ENCODE peak calls at places on chromosomes 4 and X, in six cellular contexts. D, T, M, J, V and E are unnamed samples.

GRCh38 chr4:185343726-185344581 is 51.8 kb downstream of the LRP2BP start:
- DNase-seq in D (no peak), T (peak; percentile 62), M (peak; percentile 21), J (no peak), V (peak; percentile 53), E (peak; percentile 58)

GRCh38 chr4:11801466-11802446 is 373.1 kb upstream of the HS3ST1 start:
- DNase-seq in D (no peak), T (no peak), M (no peak), J (no peak), V (no peak), E (no peak)

GRCh38 chr4:76657443-76657842 is 222.4 kb downstream of the SHROOM3 start:
- DNase-seq in D (no peak), T (no peak), M (no peak), J (no peak), V (no peak), E (no peak)

GRCh38 chr4:25160714-25161598 is 707 bp upstream of the SEPSECS start:
- DNase-seq in D (no peak), T (no peak), M (peak; percentile 27), J (peak; percentile 66), V (peak; percentile 22), E (no peak)

GRCh38 chrX:13283968-13284914 is 35.6 kb downstream of the ATXN3L start:
- DNase-seq in D (no peak), T (peak; percentile 48), M (no peak), J (no peak), V (peak; percentile 58), E (no peak)

GRCh38 chr4:1382776-1383727 is 23.2 kb downstream of the NKX1-1 start:
- DNase-seq in D (no peak), T (no peak), M (no peak), J (no peak), V (no peak), E (no peak)

GRCh38 chr4:31325300-31325699 is 605.1 kb downstream of the PCDH7 start:
- DNase-seq in D (no peak), T (no peak), M (no peak), J (no peak), V (no peak), E (no peak)

GRCh38 chrX:153622661-153623309 is 23.8 kb upstream of the CCNQ start:
- DNase-seq in D (no peak), T (no peak), M (no peak), J (no peak), V (no peak), E (no peak)

GRCh38 chr4:76546282-76547166 is 111.5 kb downstream of the SHROOM3 start:
- DNase-seq in D (no peak), T (peak; percentile 82), M (peak; percentile 34), J (no peak), V (peak; percentile 89), E (no peak)

GRCh38 chr4:7854697-7855370 is 84.8 kb downstream of the AFAP1 start:
- DNase-seq in D (peak; percentile 25), T (no peak), M (no peak), J (no peak), V (no peak), E (no peak)

GRCh38 chr4:22246816-22247215 is 269.1 kb downstream of the ADGRA3 start:
- DNase-seq in D (no peak), T (no peak), M (no peak), J (no peak), V (no peak), E (no peak)

GRCh38 chrX:46978341-46979291 is 66.4 kb downstream of the JADE3 start:
- DNase-seq in D (peak; percentile 46), T (peak; percentile 77), M (peak; percentile 57), J (peak; percentile 29), V (peak; percentile 80), E (peak; percentile 69)

GRCh38 chrX:74540635-74541249 is 73.7 kb downstream of the RLIM start:
- DNase-seq in D (no peak), T (no peak), M (no peak), J (no peak), V (no peak), E (no peak)

GRCh38 chr4:11545651-11546050 is 117.0 kb upstream of the HS3ST1 start:
- DNase-seq in D (no peak), T (no peak), M (no peak), J (no peak), V (no peak), E (no peak)

GRCh38 chrX:55839480-55839879 is 121.9 kb downstream of the RRAGB start:
- DNase-seq in D (no peak), T (no peak), M (no peak), J (no peak), V (no peak), E (no peak)